ENCODE peak calls at places on chromosomes 6 and 20, in six cellular contexts. B is GM06990, G is lower lobe of right lung, R is mucosa of descending colon, P is epithelial cell of esophagus, I is fibroblast of pulmonary artery. X is an unnamed sample.

GRCh38 chr20:11796041-11796440 is 121.7 kb upstream of the BTBD3 start:
- DNase-seq in B (no peak), G (no peak), P (no peak), R (no peak), I (peak; percentile 28), X (no peak)

GRCh38 chr6:34358389-34358906 is 34.0 kb downstream of the NUDT3 start:
- DNase-seq in I (peak; percentile 49), B (no peak), G (no peak), R (no peak), P (no peak), X (no peak)

GRCh38 chr6:56652994-56653393 is 10.3 kb upstream of the DST start:
- DNase-seq in I (peak; percentile 80), G (no peak), B (no peak), P (peak; percentile 89), R (no peak), X (no peak)

GRCh38 chr20:57283867-57284266 is 17.4 kb upstream of the BMP7 start:
- DNase-seq in P (no peak), B (no peak), R (no peak), I (no peak), G (no peak), X (no peak)

GRCh38 chr20:47453167-47453782 is 48.4 kb upstream of the NCOA3 start:
- DNase-seq in I (peak; percentile 84), P (peak; percentile 95), G (no peak), B (peak; percentile 79), R (peak; percentile 18), X (peak; percentile 70)

GRCh38 chr6:146582857-146583256 is 15.9 kb upstream of the ADGB start:
- DNase-seq in R (peak; percentile 37), P (peak; percentile 41), G (peak; percentile 60), I (peak; percentile 39), B (no peak), X (no peak)

GRCh38 chr6:106790146-106790770 is 160.9 kb downstream of the QRSL1 start:
- DNase-seq in B (no peak), I (no peak), G (no peak), R (no peak), P (no peak), X (no peak)

GRCh38 chr6:36285187-36285612 is 15.3 kb downstream of the PNPLA1 start:
- DNase-seq in P (no peak), R (no peak), G (no peak), I (no peak), B (no peak), X (no peak)

GRCh38 chr20:41205313-41205712 is 68.0 kb downstream of the PLCG1 start:
- DNase-seq in P (no peak), B (no peak), G (no peak), R (no peak), I (no peak), X (no peak)

GRCh38 chr6:151722342-151722741 is 85.1 kb upstream of the ESR1 start:
- DNase-seq in R (no peak), B (no peak), I (no peak), P (no peak), G (no peak), X (no peak)

GRCh38 chr20:42435230-42435629 is 754.5 kb downstream of the PTPRT start:
- DNase-seq in I (no peak), B (no peak), R (no peak), P (no peak), G (no peak), X (no peak)

GRCh38 chr20:48338717-48339116 is 489.1 kb downstream of the PREX1 start:
- DNase-seq in R (no peak), G (no peak), B (no peak), P (no peak), I (peak; percentile 77), X (no peak)

GRCh38 chr6:39824030-39824926 is 32.1 kb downstream of the DAAM2 start:
- DNase-seq in G (no peak), P (no peak), I (no peak), R (no peak), B (no peak), X (no peak)

GRCh38 chr20:64049060-64049886 is at the start of gene SOX18:
- DNase-seq in B (no peak), R (no peak), P (peak; percentile 53), I (peak; percentile 34), G (no peak), X (no peak)

GRCh38 chr6:109461733-109462526 is 6.4 kb upstream of the MICAL1 start:
- DNase-seq in G (no peak), B (no peak), P (peak; percentile 87), I (no peak), R (no peak), X (no peak)

GRCh38 chr20:64156136-64156885 is 7.9 kb upstream of the MYT1 start:
- DNase-seq in R (no peak), I (no peak), G (peak; percentile 24), B (no peak), P (no peak), X (no peak)

GRCh38 chr6:10884245-10884972 is 2.4 kb upstream of the SYCP2L start:
- DNase-seq in R (no peak), B (no peak), I (no peak), P (no peak), G (no peak), X (no peak)

GRCh38 chr6:45617441-45617840 is 239.7 kb upstream of the SUPT3H start:
- DNase-seq in I (peak; percentile 11), P (peak; percentile 77), R (no peak), G (no peak), B (no peak), X (no peak)

GRCh38 chr20:8248051-8248450 is 116.0 kb downstream of the PLCB1 start:
- DNase-seq in P (no peak), I (no peak), B (no peak), G (no peak), R (no peak), X (no peak)

GRCh38 chr20:47241345-47241781 is 115.1 kb downstream of the ZMYND8 start:
- DNase-seq in G (no peak), P (no peak), B (no peak), I (peak; percentile 99), R (no peak), X (no peak)

GRCh38 chr6:142683688-142684087 is 261.3 kb downstream of the HIVEP2 start:
- DNase-seq in P (peak; percentile 14), G (no peak), R (no peak), I (no peak), B (no peak), X (no peak)

GRCh38 chr6:3549314-3549940 is 92.6 kb upstream of the SLC22A23 start:
- DNase-seq in P (peak; percentile 94), I (no peak), B (no peak), R (no peak), G (no peak), X (no peak)

GRCh38 chr6:110541701-110542309 is 65.4 kb upstream of the SLC22A16 start:
- DNase-seq in B (no peak), I (no peak), G (no peak), P (no peak), R (no peak), X (no peak)

GRCh38 chr6:37538107-37538506 is 38.4 kb upstream of the CCDC167 start:
- DNase-seq in G (no peak), R (peak; percentile 10), P (peak; percentile 71), B (no peak), I (no peak), X (no peak)

GRCh38 chr6:10505529-10505928 is 15.6 kb upstream of the GCNT2 start:
- DNase-seq in R (no peak), G (no peak), B (no peak), P (peak; percentile 35), I (no peak), X (no peak)

GRCh38 chr6:77447254-77447653 is 16.0 kb downstream of the HTR1B start:
- DNase-seq in B (no peak), P (no peak), I (peak; percentile 65), R (no peak), G (no peak), X (no peak)

GRCh38 chr6:95352064-95352463 is 225.3 kb upstream of the MANEA start:
- DNase-seq in P (peak; percentile 33), B (no peak), R (no peak), I (no peak), G (no peak), X (no peak)
- TF ChIP-seq CTCF in P (peak; percentile 27), B (no peak), R (no peak), I (no peak), G (no peak), X (no peak)

GRCh38 chr20:37534401-37535157 is 6.9 kb upstream of the BLCAP start:
- DNase-seq in G (no peak), I (peak; percentile 90), B (peak; percentile 67), R (peak; percentile 93), P (peak; percentile 83), X (no peak)
- TF ChIP-seq CTCF in G (peak; percentile 89), I (peak; percentile 86), B (peak; percentile 69), R (peak; percentile 81), P (peak; percentile 84), X (peak; percentile 84)

GRCh38 chr6:29708432-29709177 is 14.6 kb upstream of the HLA-F start:
- DNase-seq in P (no peak), I (no peak), B (no peak), G (no peak), R (peak; percentile 57), X (no peak)

GRCh38 chr6:29705389-29706231 is 17.6 kb upstream of the HLA-F start:
- DNase-seq in G (no peak), I (peak; percentile 69), P (peak; percentile 70), R (peak; percentile 68), B (no peak), X (no peak)

DNA sequence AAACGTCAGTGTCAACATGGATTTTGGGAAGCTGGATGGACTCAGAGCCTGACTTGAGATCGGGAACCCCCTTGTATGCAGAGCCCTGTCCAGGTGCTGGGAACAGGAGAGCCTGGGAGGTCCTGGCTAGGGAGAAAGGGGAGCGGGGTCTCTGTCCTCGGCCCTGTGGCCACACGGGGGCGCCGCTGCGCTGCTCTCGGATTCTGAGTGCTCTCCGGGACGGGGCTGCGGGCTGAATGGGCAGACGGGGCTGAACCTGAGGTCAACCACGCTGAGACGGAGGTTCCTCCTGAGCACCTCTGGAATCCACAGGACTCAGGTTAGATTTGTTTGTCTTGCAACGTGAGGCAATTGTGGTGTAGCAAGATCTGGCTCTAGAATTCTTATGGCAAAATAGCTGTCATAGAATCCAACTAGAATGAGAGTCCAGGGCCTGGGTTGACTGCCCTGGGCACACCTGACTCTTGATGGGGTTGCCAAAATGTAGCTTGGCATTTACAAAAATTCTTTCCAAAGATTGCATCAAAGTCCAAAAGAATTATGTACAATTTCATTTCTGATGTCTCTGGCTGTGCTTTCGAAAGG is 20.6 kb upstream of the HLA-F start:
- DNase-seq in R (peak; percentile 48), G (peak; percentile 74), B (peak; percentile 62), I (peak; percentile 23), P (peak; percentile 44), X (no peak)
- TF ChIP-seq CTCF in R (peak; percentile 67), G (peak; percentile 52), B (peak; percentile 91), I (peak; percentile 68), P (peak; percentile 69), X (no peak)

GRCh38 chr6:166987930-166988329 is 11.3 kb upstream of the CEP43 start:
- DNase-seq in I (no peak), R (no peak), B (no peak), G (no peak), P (no peak), X (no peak)
- TF ChIP-seq CTCF in I (no peak), R (no peak), B (no peak), G (no peak), P (no peak), X (no peak)